ENCODE peak calls at places on chromosomes 13 and 19, in five cellular contexts. K is lung, T is neural progenitor cell, O is fibroblast of mammary gland, Y is A673. Q is an unnamed sample.

GRCh38 chr19:37817180-37817911 is 38.0 kb upstream of the ZNF573 start:
- DNase-seq in K (peak; percentile 73), Y (peak; percentile 51), T (peak; percentile 87), O (peak; percentile 50), Q (no peak)

GRCh38 chr19:34383599-34383998 is 18.6 kb downstream of the GPI start:
- DNase-seq in O (no peak), Y (no peak), K (no peak), T (no peak), Q (no peak)

GRCh38 chr19:8036438-8037099 is 16.0 kb upstream of the CCL25 start:
- DNase-seq in T (no peak), O (no peak), K (no peak), Y (no peak), Q (no peak)

GRCh38 chr19:16400911-16401675 is 70.7 kb downstream of the EPS15L1 start:
- DNase-seq in O (peak; percentile 54), T (no peak), K (no peak), Y (peak; percentile 25), Q (no peak)

GRCh38 chr19:30638889-30639288 is 266.7 kb downstream of the ZNF536 start:
- DNase-seq in Y (no peak), O (no peak), T (no peak), K (no peak), Q (no peak)

GRCh38 chr19:2603320-2603719 is 99.2 kb downstream of the GNG7 start:
- DNase-seq in T (peak; percentile 58), O (peak; percentile 52), K (no peak), Y (no peak), Q (peak; percentile 41)

GRCh38 chr13:51364404-51365008 is 25.0 kb downstream of the SERPINE3 start:
- DNase-seq in Y (peak; percentile 11), K (no peak), O (peak; percentile 57), T (no peak), Q (peak; percentile 40)

GRCh38 chr13:95083758-95084157 is 217.5 kb downstream of the ABCC4 start:
- DNase-seq in K (no peak), O (peak; percentile 92), Y (peak; percentile 11), T (no peak), Q (peak; percentile 88)

GRCh38 chr19:19459707-19460251 is 54.3 kb downstream of the GATAD2A start:
- DNase-seq in O (peak; percentile 84), Y (peak; percentile 82), T (no peak), K (no peak), Q (peak; percentile 81)

GRCh38 chr13:102460806-102461205 is 59.0 kb upstream of the FGF14 start:
- DNase-seq in Y (no peak), T (no peak), O (peak; percentile 21), K (no peak), Q (no peak)

GRCh38 chr19:43353606-43354304 is at the start of gene CD177:
- DNase-seq in K (no peak), Y (no peak), T (peak; percentile 5), O (no peak), Q (no peak)

GRCh38 chr19:5432687-5433086 is 22.5 kb upstream of the ZNRF4 start:
- DNase-seq in T (no peak), K (no peak), Y (no peak), O (no peak), Q (no peak)

GRCh38 chr19:35143231-35143715 is at the start of gene FXYD7:
- DNase-seq in K (no peak), T (peak; percentile 69), O (no peak), Y (no peak), Q (no peak)

GRCh38 chr13:107216046-107216715 is 648.2 kb upstream of the ARGLU1 start:
- DNase-seq in Y (peak; percentile 40), T (peak; percentile 17), K (no peak), O (no peak), Q (no peak)

GRCh38 chr13:21478881-21479808 is 20.0 kb upstream of the ZDHHC20 start:
- DNase-seq in T (peak; percentile 80), O (peak; percentile 82), Y (peak; percentile 89), K (peak; percentile 50), Q (peak; percentile 70)

GRCh38 chr19:31674503-31675186 is 325.4 kb upstream of the TSHZ3 start:
- DNase-seq in T (no peak), Y (no peak), K (no peak), O (peak; percentile 45), Q (peak; percentile 12)

GRCh38 chr13:111060237-111060919 is 54.7 kb upstream of the ARHGEF7 start:
- DNase-seq in O (no peak), Y (no peak), K (no peak), T (no peak), Q (no peak)

GRCh38 chr13:74090397-74090796 is 43.8 kb downstream of the KLF12 start:
- DNase-seq in O (peak; percentile 34), K (no peak), T (no peak), Y (no peak), Q (no peak)

GRCh38 chr19:21314676-21315075 is 14.5 kb downstream of the ZNF708 start:
- DNase-seq in O (peak; percentile 44), T (no peak), K (no peak), Y (no peak), Q (no peak)

GRCh38 chr19:34556500-34556899 is 74.9 kb downstream of the WTIP start:
- DNase-seq in K (no peak), O (peak; percentile 77), T (peak; percentile 65), Y (peak; percentile 53), Q (no peak)

GRCh38 chr19:16888629-16889371 is at the start of gene F2RL3:
- DNase-seq in O (no peak), Y (no peak), K (peak; percentile 59), T (no peak), Q (no peak)

GRCh38 chr13:87087741-87088140 is 583.4 kb upstream of the SLITRK5 start:
- DNase-seq in T (no peak), Y (no peak), O (no peak), K (no peak), Q (no peak)

GRCh38 chr13:44884076-44884729 is 105.1 kb downstream of the NUFIP1 start:
- DNase-seq in T (no peak), Y (no peak), O (peak; percentile 78), K (no peak), Q (peak; percentile 81)

GRCh38 chr13:28489536-28489935 is 5.4 kb downstream of the FLT1 start:
- DNase-seq in T (no peak), O (no peak), K (no peak), Y (peak; percentile 59), Q (peak; percentile 46)

GRCh38 chr13:76027131-76027530 is 391.0 kb downstream of the LMO7 start:
- DNase-seq in T (peak; percentile 64), K (no peak), O (no peak), Y (no peak), Q (no peak)

GRCh38 chr19:19185853-19186728 is 5.9 kb downstream of the BORCS8 start:
- DNase-seq in K (peak; percentile 35), Y (peak; percentile 77), T (peak; percentile 81), O (peak; percentile 43), Q (peak; percentile 31)

GRCh38 chr13:98050041-98050466 is 92.8 kb upstream of the FARP1 start:
- DNase-seq in T (no peak), Y (no peak), O (peak; percentile 10), K (no peak), Q (peak; percentile 29)

GRCh38 chr13:51520524-51520923 is 63.7 kb upstream of the WDFY2 start:
- DNase-seq in Y (no peak), T (no peak), K (no peak), O (peak; percentile 83), Q (peak; percentile 47)

GRCh38 chr19:46783670-46784069 is 4.7 kb downstream of the SLC1A5 start:
- DNase-seq in K (no peak), T (no peak), O (no peak), Y (no peak), Q (no peak)

GRCh38 chr13:84645196-84646071 is 763.2 kb upstream of the SLITRK1 start:
- DNase-seq in Y (peak; percentile 33), O (peak; percentile 25), K (no peak), T (no peak), Q (peak; percentile 93)

GRCh38 chr19:47141695-47142094 is 11.1 kb downstream of the SAE1 start:
- DNase-seq in Y (no peak), O (no peak), T (no peak), K (no peak), Q (no peak)

GRCh38 chr13:90910240-90910639 is 437.2 kb upstream of the MIR17HG start:
- DNase-seq in O (no peak), K (no peak), T (no peak), Y (no peak), Q (no peak)

GRCh38 chr19:16367269-16367683 is 42.6 kb downstream of the KLF2 start:
- DNase-seq in T (no peak), O (no peak), K (no peak), Y (no peak), Q (no peak)

GRCh38 chr19:49019242-49019932 is 2.5 kb upstream of the LHB start:
- DNase-seq in T (peak; percentile 77), Y (peak; percentile 51), O (peak; percentile 31), K (peak; percentile 70), Q (no peak)
- TF ChIP-seq CTCF in T (peak; percentile 44), Y (peak; percentile 48), O (no peak), K (no peak), Q (peak; percentile 19)

GRCh38 chr19:57403737-57404537 is 7.0 kb upstream of the ZNF17 start:
- DNase-seq in K (no peak), T (no peak), O (no peak), Y (no peak), Q (no peak)

GRCh38 chr19:57410748-57411671 is at the start of gene ZNF17:
- DNase-seq in K (peak; percentile 95), O (peak; percentile 94), T (peak; percentile 98), Y (peak; percentile 97), Q (peak; percentile 92)

DNA sequence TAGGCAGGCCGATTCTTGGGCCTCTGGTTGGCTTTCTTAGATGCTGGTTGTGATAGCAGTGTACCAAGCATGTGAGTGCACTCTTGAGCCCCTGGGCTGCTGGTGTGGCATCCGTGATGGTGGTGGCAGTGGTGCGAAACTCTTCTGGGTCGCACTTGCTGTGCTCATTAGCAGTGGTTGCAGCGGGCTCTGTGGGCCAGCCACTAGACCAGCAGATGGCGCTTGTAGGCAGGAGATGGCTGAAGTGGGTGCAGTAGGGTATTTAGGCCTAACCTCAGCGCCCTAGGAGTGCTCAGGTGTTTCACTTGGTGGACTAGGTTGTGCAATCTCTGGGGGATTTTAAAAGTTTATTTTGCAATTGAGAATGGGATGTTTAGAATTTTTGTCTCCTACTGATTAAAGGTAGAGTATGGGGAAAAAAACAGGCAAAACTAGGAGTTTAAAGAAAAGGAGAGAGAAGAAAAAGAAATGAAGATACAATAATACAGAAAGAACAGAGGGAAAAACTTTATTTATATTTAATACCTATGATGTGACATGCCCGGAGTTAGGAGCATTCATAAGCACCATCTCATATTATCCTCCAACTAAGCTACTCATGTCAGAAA is 4.3 kb upstream of the ZNF17 start:
- DNase-seq in O (peak; percentile 45), Y (peak; percentile 70), K (peak; percentile 47), T (peak; percentile 85), Q (peak; percentile 27)
- TF ChIP-seq CTCF in O (peak; percentile 76), Y (peak; percentile 84), K (peak; percentile 30), T (peak; percentile 89), Q (peak; percentile 84)

DNA sequence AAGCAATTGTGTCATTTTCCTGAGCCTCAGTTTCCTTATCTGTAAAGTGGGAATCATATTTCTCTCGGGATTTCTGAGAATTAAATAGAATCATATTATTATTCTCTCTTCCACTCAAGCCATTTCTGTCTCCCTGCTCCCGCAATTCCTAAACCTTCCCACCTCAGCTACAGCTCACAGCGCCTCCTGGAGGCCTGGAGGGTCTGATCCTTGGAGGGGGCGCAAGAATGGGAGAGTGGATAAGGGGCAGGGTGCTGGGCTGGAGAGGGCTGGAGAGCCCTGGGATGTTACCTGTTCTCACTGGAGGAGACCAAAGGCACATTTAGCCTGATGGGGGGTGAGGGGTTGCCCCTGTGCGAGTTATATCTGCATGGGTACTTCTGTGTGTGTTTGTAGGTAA is 31.1 kb upstream of the CYP2S1 start:
- DNase-seq in Y (peak; percentile 25), K (no peak), T (no peak), O (no peak), Q (no peak)
- TF ChIP-seq CTCF in Y (peak; percentile 55), K (no peak), T (peak; percentile 34), O (peak; percentile 7), Q (peak; percentile 47)

GRCh38 chr19:58409010-58409790 is 751 bp downstream of the ZNF584 start:
- DNase-seq in O (peak; percentile 35), K (no peak), T (peak; percentile 37), Y (peak; percentile 59), Q (no peak)
- TF ChIP-seq CTCF in O (no peak), K (no peak), T (no peak), Y (no peak), Q (no peak)